ENCODE peak calls at places on chromosomes 13 and 19, in seven cellular contexts. L is ascending aorta; V is OCI-LY7; R is cardiac muscle cell; K is H9; S is CD4-positive, alpha-beta memory T cell; D is sigmoid colon. T is an unnamed sample.

GRCh38 chr19:23482829-23483228 is 87.6 kb upstream of the ZNF91 start:
- DNase-seq in L (no peak), V (no peak), R (no peak), K (no peak), S (no peak), D (no peak), T (no peak)

GRCh38 chr19:16363133-16363851 is 38.7 kb downstream of the KLF2 start:
- DNase-seq in L (no peak), V (no peak), R (no peak), K (no peak), S (no peak), D (no peak), T (no peak)

GRCh38 chr13:74794147-74794546 is 659.9 kb upstream of the KLF12 start:
- DNase-seq in L (no peak), V (no peak), R (no peak), K (no peak), S (no peak), D (no peak), T (no peak)

GRCh38 chr13:112370311-112370710 is 5.8 kb upstream of the SPACA7 start:
- DNase-seq in L (no peak), V (no peak), R (no peak), K (no peak), S (no peak), D (no peak), T (no peak)

GRCh38 chr19:10135551-10136334 is 16.0 kb upstream of the EIF3G start:
- DNase-seq in L (no peak), V (no peak), R (no peak), K (no peak), S (no peak), D (no peak), T (no peak)

GRCh38 chr13:80654638-80655249 is 313.8 kb upstream of the SPRY2 start:
- DNase-seq in L (no peak), V (no peak), R (no peak), K (no peak), S (no peak), D (no peak), T (no peak)

GRCh38 chr13:51943721-51944120 is 67.5 kb downstream of the ATP7B start:
- DNase-seq in L (no peak), V (no peak), R (no peak), K (no peak), S (no peak), D (no peak), T (no peak)

GRCh38 chr19:42048992-42049391 is 21.0 kb downstream of the GRIK5 start:
- DNase-seq in L (no peak), V (no peak), R (no peak), K (no peak), S (no peak), D (no peak), T (no peak)

GRCh38 chr13:42486711-42487198 is 87.2 kb upstream of the TNFSF11 start:
- DNase-seq in L (no peak), V (no peak), R (peak; percentile 82), K (no peak), S (no peak), D (no peak), T (no peak)

GRCh38 chr19:14182481-14182880 is 23.5 kb downstream of the ADGRL1 start:
- DNase-seq in L (no peak), V (no peak), R (no peak), K (no peak), S (no peak), D (no peak), T (no peak)

GRCh38 chr13:40350283-40350992 is 316.0 kb downstream of the FOXO1 start:
- DNase-seq in L (peak; percentile 11), V (no peak), R (peak; percentile 64), K (no peak), S (no peak), D (no peak), T (no peak)

GRCh38 chr13:76630629-76631028 is 255.6 kb downstream of the KCTD12 start:
- DNase-seq in L (no peak), V (no peak), R (no peak), K (no peak), S (no peak), D (no peak), T (no peak)

GRCh38 chr13:41515491-41516139 is 58.3 kb downstream of the RGCC start:
- DNase-seq in L (no peak), V (no peak), R (no peak), K (no peak), S (no peak), D (no peak), T (no peak)

GRCh38 chr19:38441660-38442348 is 8.3 kb downstream of the RYR1 start:
- DNase-seq in L (no peak), V (peak; percentile 11), R (peak; percentile 15), K (peak; percentile 77), S (no peak), D (no peak), T (no peak)

GRCh38 chr13:41361501-41361900 is 50.4 kb downstream of the NAA16 start:
- DNase-seq in L (no peak), V (no peak), R (no peak), K (no peak), S (no peak), D (no peak), T (no peak)

GRCh38 chr19:1412995-1413889 is 5.9 kb downstream of the DAZAP1 start:
- DNase-seq in L (no peak), V (no peak), R (no peak), K (no peak), S (no peak), D (no peak), T (no peak)

GRCh38 chr19:15869109-15869555 is 28.7 kb downstream of the CYP4F2 start:
- DNase-seq in L (peak; percentile 52), V (peak; percentile 35), R (peak; percentile 48), K (no peak), S (peak; percentile 49), D (no peak), T (peak; percentile 35)

GRCh38 chr19:39463403-39463802 is 17.2 kb upstream of the TIMM50 start:
- DNase-seq in L (no peak), V (no peak), R (no peak), K (no peak), S (no peak), D (no peak), T (no peak)

GRCh38 chr19:58107778-58108545 is 9.9 kb upstream of the ZSCAN18 start:
- DNase-seq in L (no peak), V (no peak), R (no peak), K (no peak), S (no peak), D (no peak), T (no peak)

GRCh38 chr19:45121827-45122345 is 28.9 kb downstream of the PPP1R37 start:
- DNase-seq in L (no peak), V (no peak), R (no peak), K (no peak), S (no peak), D (no peak), T (no peak)

GRCh38 chr19:45122832-45123231 is 29.9 kb downstream of the PPP1R37 start:
- DNase-seq in L (no peak), V (no peak), R (no peak), K (no peak), S (no peak), D (no peak), T (no peak)

GRCh38 chr19:45125360-45125759 is 32.4 kb downstream of the PPP1R37 start:
- DNase-seq in L (no peak), V (no peak), R (no peak), K (no peak), S (no peak), D (no peak), T (no peak)

GRCh38 chr19:45124021-45124420 is 31.0 kb downstream of the PPP1R37 start:
- DNase-seq in L (no peak), V (no peak), R (no peak), K (no peak), S (no peak), D (no peak), T (no peak)

GRCh38 chr19:45123440-45123850 is 30.5 kb downstream of the PPP1R37 start:
- DNase-seq in L (no peak), V (no peak), R (no peak), K (no peak), S (no peak), D (no peak), T (no peak)
- H3K27ac ChIP-seq in L (no peak overlapping the region), V (no peak overlapping the region), R (no peak overlapping the region), K (no peak overlapping the region), S (no peak overlapping the region), D (no peak overlapping the region), T (no peak overlapping the region)

GRCh38 chr19:51488491-51488890 is 10.2 kb downstream of the CEACAM18 start:
- DNase-seq in L (no peak), V (no peak), R (no peak), K (no peak), S (no peak), D (no peak), T (no peak)

GRCh38 chr19:51490676-51491075 is 10.9 kb downstream of the SIGLEC12 start:
- DNase-seq in L (no peak), V (no peak), R (no peak), K (peak; percentile 48), S (no peak), D (no peak), T (no peak)

GRCh38 chr19:51485960-51486359 is 7.6 kb downstream of the CEACAM18 start:
- DNase-seq in L (no peak), V (no peak), R (no peak), K (no peak), S (no peak), D (no peak), T (no peak)

GRCh38 chr19:51491586-51491985 is 10.0 kb downstream of the SIGLEC12 start:
- DNase-seq in L (no peak), V (no peak), R (no peak), K (no peak), S (no peak), D (no peak), T (no peak)

DNA sequence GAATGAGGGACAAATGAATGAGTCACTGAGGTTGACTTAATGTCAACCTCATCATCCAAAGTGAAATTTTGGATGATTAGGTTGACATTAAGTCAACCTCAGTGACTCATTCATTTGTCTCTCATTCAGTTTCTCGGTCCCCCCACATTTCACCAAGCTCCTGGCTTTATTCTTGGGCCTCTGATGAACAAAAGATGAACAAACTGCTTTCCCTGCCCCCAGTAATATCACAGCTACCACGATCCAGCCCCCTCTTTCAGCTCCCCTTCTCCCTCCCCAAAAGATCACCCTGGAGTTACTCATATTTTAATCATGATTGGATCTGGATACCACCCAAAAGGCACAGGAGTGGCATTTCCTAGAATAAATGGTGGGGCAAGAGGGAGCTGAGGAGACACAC is 10.8 kb downstream of the CEACAM18 start:
- DNase-seq in L (no peak), V (no peak), R (no peak), K (no peak), S (no peak), D (no peak), T (no peak)
- H3K4me1 ChIP-seq in L (no peaks in the 10 kb centered on the region), V (no peaks in the 10 kb centered on the region), R (no peaks in the 10 kb centered on the region), K (no peaks in the 10 kb centered on the region), S (no peaks in the 10 kb centered on the region), D (no peaks in the 10 kb centered on the region), T (no peaks in the 10 kb centered on the region)

GRCh38 chr19:34348899-34349487 is 16.0 kb upstream of the GPI start:
- DNase-seq in L (no peak), V (no peak), R (no peak), K (no peak), S (no peak), D (no peak), T (no peak)
- H3K27ac ChIP-seq in L (no peak overlapping the region), V (no peak overlapping the region), R (no peak overlapping the region), K (no peak overlapping the region), S (peak overlapping the region; percentile 35), D (no peak overlapping the region), T (peak overlapping the region; percentile 55)

DNA sequence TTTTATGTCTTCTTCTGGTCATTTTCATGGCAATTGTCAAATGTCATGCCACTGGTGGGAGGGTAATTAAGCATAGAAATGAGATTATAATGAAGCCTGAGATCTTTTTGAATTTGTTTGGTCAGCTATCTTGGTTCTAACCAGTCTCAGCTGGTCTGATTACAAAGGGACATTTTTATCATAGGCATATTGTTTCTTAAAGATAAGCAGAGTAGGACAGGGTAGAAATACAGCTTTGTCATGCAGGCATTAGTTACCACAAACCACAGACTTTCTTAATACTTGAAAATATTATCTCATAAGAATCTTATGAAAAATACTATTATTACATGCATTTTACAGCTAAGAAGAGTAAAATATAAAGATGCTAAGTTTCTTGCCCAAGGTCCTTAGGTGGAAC is 1761.5 kb downstream of the PCDH9 start:
- DNase-seq in L (no peak), V (no peak), R (peak; percentile 74), K (no peak), S (no peak), D (no peak), T (no peak)
- H3K4me1 ChIP-seq in L (no peaks in the 10 kb centered on the region), V (no peaks in the 10 kb centered on the region), R (no peaks in the 10 kb centered on the region), K (no peaks in the 10 kb centered on the region), S (no peaks in the 10 kb centered on the region), D (no peaks in the 10 kb centered on the region), T (no peaks in the 10 kb centered on the region)

T was measured in CD4-positive, CD25-positive, alpha-beta regulatory T cell.